ENCODE peak calls at places on chromosomes 6 and 20, in ten cellular contexts. U is spleen, G is aorta, O is endodermal cell, A is heart right ventricle, H is cardiac muscle cell, J is DND-41, T is GM23338, D is lower lobe of right lung, N is right cardiac atrium. X is an unnamed sample.
A peak's percentile ranks its signal among the peaks of the same experiment; 100 is the strongest.

GRCh38 chr20:13469262-13469661 is 169.5 kb downstream of the TASP1 start:
- DNase-seq in N (no peak), D (no peak), H (no peak), O (no peak), U (no peak), G (no peak), A (no peak), T (no peak), J (no peak), X (no peak)

GRCh38 chr20:40959325-40960092 is 69.1 kb upstream of the TOP1 start:
- DNase-seq in T (no peak), O (no peak), J (no peak), A (no peak), U (no peak), N (no peak), D (no peak), G (no peak), H (no peak), X (peak; percentile 6)

GRCh38 chr20:63029358-63030121 is 22.8 kb upstream of the BHLHE23 start:
- DNase-seq in D (peak; percentile 39), G (peak; percentile 29), H (no peak), J (no peak), N (peak; percentile 44), T (peak; percentile 75), U (peak; percentile 75), A (peak; percentile 7), O (peak; percentile 87), X (no peak)

GRCh38 chr6:135043364-135043763 is 11.3 kb downstream of the HBS1L start:
- DNase-seq in U (no peak), D (no peak), O (no peak), N (no peak), G (no peak), A (no peak), H (no peak), T (no peak), J (no peak), X (no peak)

GRCh38 chr6:12957321-12958051 is 240.9 kb downstream of the PHACTR1 start:
- DNase-seq in T (peak; percentile 62), G (peak; percentile 90), D (peak; percentile 87), A (peak; percentile 75), U (peak; percentile 79), J (peak; percentile 40), O (peak; percentile 81), H (peak; percentile 82), N (peak; percentile 88), X (peak; percentile 17)

GRCh38 chr6:6712979-6713514 is 124.5 kb downstream of the LY86 start:
- DNase-seq in O (no peak), G (peak; percentile 63), H (no peak), J (peak; percentile 76), D (peak; percentile 63), N (no peak), T (no peak), U (peak; percentile 85), A (no peak), X (no peak)

GRCh38 chr6:170172825-170173231 is 118.0 kb downstream of the DLL1 start:
- DNase-seq in O (peak; percentile 31), J (no peak), N (no peak), U (peak; percentile 65), A (no peak), D (no peak), H (no peak), T (no peak), G (no peak), X (peak; percentile 35)

GRCh38 chr20:3436864-3437574 is 29.6 kb upstream of the DNAAF9 start:
- DNase-seq in N (no peak), D (no peak), G (no peak), H (no peak), T (no peak), J (no peak), O (no peak), U (no peak), A (no peak), X (no peak)

GRCh38 chr20:5996765-5997164 is 46.3 kb downstream of the MCM8 start:
- DNase-seq in J (peak; percentile 50), N (no peak), G (no peak), T (peak; percentile 38), D (no peak), A (no peak), O (no peak), U (no peak), H (no peak), X (no peak)

GRCh38 chr6:14478396-14479225 is 361.0 kb downstream of the CD83 start:
- DNase-seq in G (no peak), U (no peak), A (no peak), N (peak; percentile 40), H (peak; percentile 22), O (no peak), D (no peak), T (no peak), J (no peak), X (no peak)

GRCh38 chr6:28816339-28816908 is 107.4 kb downstream of the TRIM27 start:
- DNase-seq in G (no peak), J (no peak), T (no peak), N (no peak), H (no peak), D (no peak), O (no peak), U (no peak), A (no peak), X (no peak)
- H3K4me3 ChIP-seq in G (no peak overlapping the region), J (no peak overlapping the region), T (peak overlapping the region; percentile 75), N (no peak overlapping the region), H (no peak overlapping the region), D (no peak overlapping the region), O (peak overlapping the region; percentile 82), U (no peak overlapping the region), A (no peak overlapping the region), X (no peak overlapping the region)

GRCh38 chr20:56989516-56989915 is 276.9 kb downstream of the BMP7 start:
- DNase-seq in N (no peak), T (no peak), J (no peak), U (no peak), D (no peak), A (no peak), G (no peak), H (no peak), O (no peak), X (no peak)
- H3K4me1 ChIP-seq in N (no peaks in the 10 kb centered on the region), T (no peaks in the 10 kb centered on the region), J (no peaks in the 10 kb centered on the region), U (no peaks in the 10 kb centered on the region), D (no peaks in the 10 kb centered on the region), A (no peaks in the 10 kb centered on the region), G (no peaks in the 10 kb centered on the region), H (no peaks in the 10 kb centered on the region), O (no peaks in the 10 kb centered on the region), X (no peaks in the 10 kb centered on the region)

GRCh38 chr20:2303693-2304092 is 7.9 kb downstream of the TGM3 start:
- DNase-seq in J (no peak), A (no peak), T (no peak), G (no peak), D (no peak), H (no peak), U (no peak), N (no peak), O (no peak), X (no peak)
- H3K27me3 ChIP-seq in J (peaks cover 33% of the 10 kb centered on the region), A (peaks cover 25% of the 10 kb centered on the region), T (no peaks in the 10 kb centered on the region), G (no peaks in the 10 kb centered on the region), D (no peaks in the 10 kb centered on the region), H (no peaks in the 10 kb centered on the region), U (no peaks in the 10 kb centered on the region), N (no peaks in the 10 kb centered on the region), O (no peaks in the 10 kb centered on the region), X (no peaks in the 10 kb centered on the region)

GRCh38 chr6:82062219-82062618 is 185.3 kb downstream of the IBTK start:
- DNase-seq in U (no peak), T (no peak), D (no peak), O (no peak), G (no peak), H (no peak), J (no peak), A (no peak), N (no peak), X (no peak)

GRCh38 chr6:82057846-82058554 is 189.5 kb downstream of the IBTK start:
- DNase-seq in U (no peak), D (no peak), T (no peak), A (no peak), H (peak; percentile 79), O (no peak), N (no peak), G (no peak), J (no peak), X (no peak)

DNA sequence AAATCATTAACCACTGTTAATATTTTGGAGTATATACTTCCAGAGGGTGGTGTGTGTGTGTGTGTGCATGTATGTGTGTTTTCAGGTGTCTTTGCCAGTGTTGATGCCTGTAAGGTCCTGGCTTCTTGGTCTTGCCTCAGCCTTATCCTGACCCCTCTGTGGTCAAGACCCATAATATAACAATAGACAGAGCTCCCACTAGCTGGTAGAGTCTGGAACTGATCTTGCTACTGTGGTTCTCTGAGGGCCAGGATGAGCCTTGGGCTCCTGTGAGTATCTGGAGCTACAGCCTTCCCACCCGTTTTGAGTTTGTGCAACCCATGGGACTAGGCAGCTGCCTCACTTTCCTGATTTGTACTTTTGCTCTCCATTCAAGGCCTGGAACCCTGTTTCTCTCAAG is 191.0 kb downstream of the IBTK start:
- DNase-seq in A (no peak), D (no peak), U (no peak), N (no peak), T (no peak), H (no peak), G (no peak), J (no peak), O (no peak), X (no peak)
- H3K4me3 ChIP-seq in A (no peak overlapping the region), D (no peak overlapping the region), U (no peak overlapping the region), N (no peak overlapping the region), T (no peak overlapping the region), H (no peak overlapping the region), G (no peak overlapping the region), J (no peak overlapping the region), O (no peak overlapping the region), X (no peak overlapping the region)